ENCODE peak calls at places on chromosomes 2 and 18, in five cellular contexts. R, Z, P, F and I are unnamed samples.
A peak's percentile ranks its signal among the peaks of the same experiment; 100 is the strongest.

GRCh38 chr2:10393648-10393982 is 54.5 kb downstream of the ODC1 start:
- DNase-seq in R (no peak), Z (no peak), P (no peak), F (no peak), I (no peak)

GRCh38 chr2:15316370-15316814 is 244.7 kb downstream of the NBAS start:
- DNase-seq in R (no peak), Z (no peak), P (peak; percentile 33), F (no peak), I (no peak)

GRCh38 chr2:211816739-211817138 is 721.9 kb downstream of the ERBB4 start:
- DNase-seq in R (no peak), Z (no peak), P (no peak), F (no peak), I (no peak)

GRCh38 chr18:36829362-36830140 is 624 bp downstream of the KIAA1328 start:
- DNase-seq in R (no peak), Z (no peak), P (no peak), F (no peak), I (no peak)

GRCh38 chr2:196836440-196836839 is 27.3 kb upstream of the C2orf66 start:
- DNase-seq in R (peak; percentile 65), Z (no peak), P (no peak), F (no peak), I (no peak)

GRCh38 chr2:96143231-96143847 is 1.9 kb downstream of the DUSP2 start:
- DNase-seq in R (no peak), Z (no peak), P (no peak), F (no peak), I (no peak)

GRCh38 chr2:238906254-238906935 is 58.5 kb downstream of the TWIST2 start:
- DNase-seq in R (no peak), Z (no peak), P (no peak), F (no peak), I (no peak)

GRCh38 chr2:128982670-128983069 is 664.0 kb upstream of the HS6ST1 start:
- DNase-seq in R (no peak), Z (no peak), P (no peak), F (no peak), I (no peak)

GRCh38 chr2:158740591-158740990 is 54.5 kb upstream of the DAPL1 start:
- DNase-seq in R (peak; percentile 86), Z (no peak), P (no peak), F (no peak), I (no peak)

GRCh38 chr2:239602290-239603282 is 201.8 kb upstream of the HDAC4 start:
- DNase-seq in R (no peak), Z (no peak), P (no peak), F (no peak), I (no peak)

GRCh38 chr2:263022-263738 is 652 bp downstream of the SH3YL1 start:
- DNase-seq in R (no peak), Z (no peak), P (no peak), F (no peak), I (no peak)

GRCh38 chr18:37565138-37565984 is at the start of gene CELF4:
- DNase-seq in R (no peak), Z (peak; percentile 71), P (no peak), F (peak; percentile 50), I (no peak)

GRCh38 chr2:103285354-103285753 is 523.5 kb downstream of the TMEM182 start:
- DNase-seq in R (no peak), Z (no peak), P (no peak), F (no peak), I (no peak)

GRCh38 chr2:55511508-55512124 is 7.9 kb upstream of the CFAP36 start:
- DNase-seq in R (peak; percentile 50), Z (no peak), P (no peak), F (no peak), I (no peak)

GRCh38 chr2:63058742-63059433 is 8.3 kb downstream of the OTX1 start:
- DNase-seq in R (no peak), Z (peak; percentile 23), P (no peak), F (peak; percentile 44), I (no peak)

GRCh38 chr2:239644016-239644415 is 243.2 kb upstream of the HDAC4 start:
- DNase-seq in R (no peak), Z (no peak), P (no peak), F (no peak), I (no peak)

GRCh38 chr2:241082338-241083090 is 19.6 kb downstream of the MTERF4 start:
- DNase-seq in R (no peak), Z (no peak), P (no peak), F (no peak), I (no peak)

GRCh38 chr2:143261986-143262784 is 133.0 kb downstream of the ARHGAP15 start:
- DNase-seq in R (no peak), Z (no peak), P (no peak), F (no peak), I (no peak)

GRCh38 chr2:75321558-75321957 is 122.2 kb upstream of the TACR1 start:
- DNase-seq in R (no peak), Z (no peak), P (no peak), F (no peak), I (no peak)

GRCh38 chr2:10400568-10400977 is 47.6 kb downstream of the ODC1 start:
- DNase-seq in R (no peak), Z (no peak), P (no peak), F (no peak), I (no peak)

GRCh38 chr2:99754215-99754614 is 264.4 kb upstream of the REV1 start:
- DNase-seq in R (peak; percentile 65), Z (no peak), P (no peak), F (no peak), I (no peak)

GRCh38 chr2:204550738-204551137 is 5.5 kb downstream of the PARD3B start:
- DNase-seq in R (peak; percentile 83), Z (no peak), P (no peak), F (no peak), I (no peak)

GRCh38 chr2:128734521-128735295 is 416.0 kb upstream of the HS6ST1 start:
- DNase-seq in R (peak; percentile 10), Z (no peak), P (no peak), F (no peak), I (no peak)

GRCh38 chr2:42342061-42342794 is 18.8 kb downstream of the COX7A2L start:
- DNase-seq in R (peak; percentile 95), Z (peak; percentile 31), P (no peak), F (no peak), I (peak; percentile 22)

GRCh38 chr2:110980613-110981062 is 140.1 kb upstream of the BCL2L11 start:
- DNase-seq in R (no peak), Z (no peak), P (no peak), F (no peak), I (no peak)

GRCh38 chr2:233053928-233054774 is 6.0 kb upstream of the INPP5D start:
- DNase-seq in R (peak; percentile 53), Z (peak; percentile 91), P (peak; percentile 40), F (peak; percentile 90), I (peak; percentile 95)

GRCh38 chr2:51018145-51018544 is 13.8 kb downstream of the NRXN1 start:
- DNase-seq in R (no peak), Z (no peak), P (no peak), F (no peak), I (no peak)

GRCh38 chr2:234478121-234478858 is 18.6 kb downstream of the ARL4C start:
- DNase-seq in R (no peak), Z (no peak), P (no peak), F (no peak), I (no peak)

GRCh38 chr2:28643911-28644334 is 107.7 kb upstream of the PPP1CB start:
- DNase-seq in R (peak; percentile 83), Z (no peak), P (no peak), F (no peak), I (no peak)

GRCh38 chr2:215613265-215613664 is 177.4 kb upstream of the FN1 start:
- DNase-seq in R (peak; percentile 73), Z (no peak), P (no peak), F (no peak), I (no peak)

GRCh38 chr2:71153585-71153984 is 23.2 kb downstream of the MPHOSPH10 start:
- DNase-seq in R (no peak), Z (no peak), P (no peak), F (no peak), I (no peak)

GRCh38 chr2:20355131-20355530 is 4.5 kb upstream of the PUM2 start:
- DNase-seq in R (peak; percentile 75), Z (no peak), P (no peak), F (no peak), I (no peak)

GRCh38 chr2:172373761-172374160 is 53.6 kb upstream of the ITGA6 start:
- DNase-seq in R (peak; percentile 51), Z (no peak), P (no peak), F (no peak), I (no peak)

GRCh38 chr18:31954349-31954748 is 11.4 kb upstream of the TRAPPC8 start:
- DNase-seq in R (peak; percentile 44), Z (no peak), P (no peak), F (no peak), I (no peak)

GRCh38 chr2:223460774-223461211 is 141.4 kb downstream of the SCG2 start:
- DNase-seq in R (peak; percentile 86), Z (no peak), P (no peak), F (no peak), I (no peak)

GRCh38 chr2:20577495-20578235 is 73.2 kb downstream of the HS1BP3 start:
- DNase-seq in R (peak; percentile 98), Z (no peak), P (no peak), F (no peak), I (no peak)